ENCODE peak calls at places on chromosomes 5 and 9, in five cellular contexts. G is RWPE1, Y is PC-9, J is epithelial cell of esophagus, M is testis. V is an unnamed sample.

GRCh38 chr5:140246378-140247122 is 56.4 kb downstream of the PFDN1 start:
- DNase-seq in G (no peak), Y (no peak), J (peak), M (peak), V (no peak)

GRCh38 chr9:70080481-70081119 is 37.0 kb downstream of the MAMDC2 start:
- DNase-seq in G (no peak), Y (no peak), J (no peak), M (peak), V (no peak)

GRCh38 chr9:124503713-124504529 is 3.3 kb downstream of the NR5A1 start:
- DNase-seq in G (no peak), Y (no peak), J (no peak), M (no peak), V (no peak)

GRCh38 chr5:87136096-87136495 is 131.6 kb upstream of the RASA1 start:
- DNase-seq in G (no peak), Y (no peak), J (no peak), M (no peak), V (no peak)

GRCh38 chr5:10456583-10457562 is 15.2 kb downstream of the ROPN1L start:
- DNase-seq in G (no peak), Y (no peak), J (peak), M (no peak), V (no peak)

GRCh38 chr5:95718203-95718602 is 12.9 kb upstream of the RHOBTB3 start:
- DNase-seq in G (no peak), Y (no peak), J (no peak), M (no peak), V (no peak)

GRCh38 chr9:90830977-90831376 is 29.4 kb downstream of the SYK start:
- DNase-seq in G (no peak), Y (no peak), J (no peak), M (no peak), V (no peak)

GRCh38 chr9:33137781-33138264 is 29.3 kb downstream of the B4GALT1 start:
- DNase-seq in G (no peak), Y (no peak), J (no peak), M (peak), V (no peak)

GRCh38 chr9:69946800-69947437 is 96.7 kb upstream of the MAMDC2 start:
- DNase-seq in G (peak), Y (peak), J (peak), M (no peak), V (no peak)

GRCh38 chr9:108801949-108802348 is 53.8 kb downstream of the ACTL7B start:
- DNase-seq in G (no peak), Y (no peak), J (no peak), M (no peak), V (no peak)

GRCh38 chr9:115673599-115673998 is 480.0 kb upstream of the PAPPA start:
- DNase-seq in G (no peak), Y (no peak), J (peak), M (no peak), V (no peak)

GRCh38 chr5:109922396-109922995 is 232.8 kb downstream of the MAN2A1 start:
- DNase-seq in G (no peak), Y (no peak), J (no peak), M (no peak), V (no peak)

GRCh38 chr5:141944086-141944485 is 13.9 kb downstream of the PCDH12 start:
- DNase-seq in G (peak), Y (no peak), J (peak), M (no peak), V (no peak)

GRCh38 chr9:130537346-130538050 is 41.9 kb upstream of the FUBP3 start:
- DNase-seq in G (peak), Y (no peak), J (peak), M (peak), V (no peak)

GRCh38 chr5:133392448-133392847 is 219.9 kb downstream of the FSTL4 start:
- DNase-seq in G (no peak), Y (no peak), J (no peak), M (no peak), V (no peak)